ENCODE peak calls at places on chromosome 4, in eight cellular contexts. One of them, this sample, is unnamed.

GRCh38 chr4:2320746-2321145 is 58.8 kb upstream of the MXD4 start:
- DNase-seq in NCI-H1436: no peak
- DNase-seq in NCI-H2081: no peak
- DNase-seq in fibroblast of mammary gland: no peak
- DNase-seq in stimulated activated CD8-positive, alpha-beta memory T cell treated with anti-CD3 and anti-CD28 coated beads, Interleukin-7, amount 100 ng/mL, for 1 hour: no peak
- DNase-seq in NCI-H345: no peak
- DNase-seq in mammary epithelial cell: no peak
- DNase-seq in fibroblast of lung: no peak
- DNase-seq in this sample: no peak

GRCh38 chr4:110130578-110131358 is 67.6 kb downstream of the ELOVL6 start:
- DNase-seq in NCI-H1436: no peak
- DNase-seq in NCI-H2081: no peak
- DNase-seq in fibroblast of mammary gland: no peak
- DNase-seq in stimulated activated CD8-positive, alpha-beta memory T cell treated with anti-CD3 and anti-CD28 coated beads, Interleukin-7, amount 100 ng/mL, for 1 hour: no peak
- DNase-seq in NCI-H345: no peak
- DNase-seq in mammary epithelial cell: peak
- DNase-seq in fibroblast of lung: no peak
- DNase-seq in this sample: no peak

GRCh38 chr4:160848901-160849735 is 1314.7 kb downstream of the FSTL5 start:
- DNase-seq in NCI-H1436: no peak
- DNase-seq in NCI-H2081: no peak
- DNase-seq in fibroblast of mammary gland: no peak
- DNase-seq in stimulated activated CD8-positive, alpha-beta memory T cell treated with anti-CD3 and anti-CD28 coated beads, Interleukin-7, amount 100 ng/mL, for 1 hour: no peak
- DNase-seq in NCI-H345: no peak
- DNase-seq in mammary epithelial cell: no peak
- DNase-seq in fibroblast of lung: peak
- DNase-seq in this sample: peak

GRCh38 chr4:71466775-71467174 is 128.0 kb downstream of the SLC4A4 start:
- DNase-seq in NCI-H1436: no peak
- DNase-seq in NCI-H2081: no peak
- DNase-seq in fibroblast of mammary gland: no peak
- DNase-seq in stimulated activated CD8-positive, alpha-beta memory T cell treated with anti-CD3 and anti-CD28 coated beads, Interleukin-7, amount 100 ng/mL, for 1 hour: no peak
- DNase-seq in NCI-H345: no peak
- DNase-seq in mammary epithelial cell: no peak
- DNase-seq in fibroblast of lung: no peak
- DNase-seq in this sample: no peak

GRCh38 chr4:168540865-168541607 is 44.2 kb downstream of the PALLD start:
- DNase-seq in NCI-H1436: peak
- DNase-seq in NCI-H2081: no peak
- DNase-seq in fibroblast of mammary gland: peak
- DNase-seq in stimulated activated CD8-positive, alpha-beta memory T cell treated with anti-CD3 and anti-CD28 coated beads, Interleukin-7, amount 100 ng/mL, for 1 hour: no peak
- DNase-seq in NCI-H345: no peak
- DNase-seq in mammary epithelial cell: no peak
- DNase-seq in fibroblast of lung: no peak
- DNase-seq in this sample: no peak

GRCh38 chr4:1410491-1411325 is 4.5 kb upstream of the NKX1-1 start:
- DNase-seq in NCI-H1436: no peak
- DNase-seq in NCI-H2081: no peak
- DNase-seq in fibroblast of mammary gland: peak
- DNase-seq in stimulated activated CD8-positive, alpha-beta memory T cell treated with anti-CD3 and anti-CD28 coated beads, Interleukin-7, amount 100 ng/mL, for 1 hour: no peak
- DNase-seq in NCI-H345: no peak
- DNase-seq in mammary epithelial cell: peak
- DNase-seq in fibroblast of lung: peak
- DNase-seq in this sample: no peak

GRCh38 chr4:109589119-109589518 is 29.1 kb downstream of the MCUB start:
- DNase-seq in NCI-H1436: no peak
- DNase-seq in NCI-H2081: no peak
- DNase-seq in fibroblast of mammary gland: no peak
- DNase-seq in stimulated activated CD8-positive, alpha-beta memory T cell treated with anti-CD3 and anti-CD28 coated beads, Interleukin-7, amount 100 ng/mL, for 1 hour: no peak
- DNase-seq in NCI-H345: no peak
- DNase-seq in mammary epithelial cell: peak
- DNase-seq in fibroblast of lung: no peak
- DNase-seq in this sample: no peak

GRCh38 chr4:145564540-145564939 is 54.6 kb upstream of the MMAA start:
- DNase-seq in NCI-H1436: no peak
- DNase-seq in NCI-H2081: no peak
- DNase-seq in fibroblast of mammary gland: no peak
- DNase-seq in stimulated activated CD8-positive, alpha-beta memory T cell treated with anti-CD3 and anti-CD28 coated beads, Interleukin-7, amount 100 ng/mL, for 1 hour: no peak
- DNase-seq in NCI-H345: no peak
- DNase-seq in mammary epithelial cell: no peak
- DNase-seq in fibroblast of lung: no peak
- DNase-seq in this sample: no peak

GRCh38 chr4:81109356-81109755 is 78.8 kb downstream of the BMP3 start:
- DNase-seq in NCI-H1436: no peak
- DNase-seq in NCI-H2081: no peak
- DNase-seq in fibroblast of mammary gland: no peak
- DNase-seq in stimulated activated CD8-positive, alpha-beta memory T cell treated with anti-CD3 and anti-CD28 coated beads, Interleukin-7, amount 100 ng/mL, for 1 hour: no peak
- DNase-seq in NCI-H345: no peak
- DNase-seq in mammary epithelial cell: no peak
- DNase-seq in fibroblast of lung: no peak
- DNase-seq in this sample: no peak

GRCh38 chr4:52051615-52052474 is 741 bp downstream of the SPATA18 start:
- DNase-seq in NCI-H1436: peak
- DNase-seq in NCI-H2081: peak
- DNase-seq in fibroblast of mammary gland: peak
- DNase-seq in stimulated activated CD8-positive, alpha-beta memory T cell treated with anti-CD3 and anti-CD28 coated beads, Interleukin-7, amount 100 ng/mL, for 1 hour: no peak
- DNase-seq in NCI-H345: peak
- DNase-seq in mammary epithelial cell: peak
- DNase-seq in fibroblast of lung: peak
- DNase-seq in this sample: no peak

GRCh38 chr4:60822986-60823385 is 377.1 kb upstream of the ADGRL3 start:
- DNase-seq in NCI-H1436: no peak
- DNase-seq in NCI-H2081: peak
- DNase-seq in fibroblast of mammary gland: no peak
- DNase-seq in stimulated activated CD8-positive, alpha-beta memory T cell treated with anti-CD3 and anti-CD28 coated beads, Interleukin-7, amount 100 ng/mL, for 1 hour: no peak
- DNase-seq in NCI-H345: no peak
- DNase-seq in mammary epithelial cell: no peak
- DNase-seq in fibroblast of lung: no peak
- DNase-seq in this sample: no peak

GRCh38 chr4:47929682-47930201 is 15.4 kb upstream of the NFXL1 start:
- DNase-seq in NCI-H1436: no peak
- DNase-seq in NCI-H2081: no peak
- DNase-seq in fibroblast of mammary gland: no peak
- DNase-seq in stimulated activated CD8-positive, alpha-beta memory T cell treated with anti-CD3 and anti-CD28 coated beads, Interleukin-7, amount 100 ng/mL, for 1 hour: no peak
- DNase-seq in NCI-H345: no peak
- DNase-seq in mammary epithelial cell: no peak
- DNase-seq in fibroblast of lung: no peak
- DNase-seq in this sample: no peak